ENCODE peak calls at places on chromosomes 7 and 10, in five cellular contexts. N is prostate gland, H is OCI-LY7, Q is SK-N-SH, A is dorsolateral prefrontal cortex. O is an unnamed sample.

GRCh38 chr7:101554584-101555268 is 74.4 kb downstream of the MYL10 start:
- DNase-seq in N (no peak), H (no peak), Q (no peak), A (peak), O (no peak)

GRCh38 chr10:76428541-76429330 is 997.3 kb downstream of the LRMDA start:
- DNase-seq in N (no peak), H (no peak), Q (no peak), A (no peak), O (no peak)

GRCh38 chr7:100221767-100222444 is 2.2 kb downstream of the PVRIG start:
- DNase-seq in N (no peak), H (peak), Q (no peak), A (no peak), O (no peak)

GRCh38 chr7:55970561-55970960 is 6.2 kb downstream of the NIPSNAP2 start:
- DNase-seq in N (no peak), H (no peak), Q (no peak), A (no peak), O (no peak)

GRCh38 chr7:22147113-22147512 is 201.4 kb upstream of the CDCA7L start:
- DNase-seq in N (no peak), H (no peak), Q (peak), A (no peak), O (no peak)

GRCh38 chr10:113062977-113063967 is 113.2 kb downstream of the TCF7L2 start:
- DNase-seq in N (no peak), H (no peak), Q (no peak), A (no peak), O (no peak)

GRCh38 chr10:89476150-89476549 is 59.2 kb downstream of the SLC16A12 start:
- DNase-seq in N (no peak), H (no peak), Q (no peak), A (no peak), O (no peak)

GRCh38 chr10:349081-349480 is 213.8 kb downstream of the ZMYND11 start:
- DNase-seq in N (no peak), H (no peak), Q (no peak), A (no peak), O (peak)

GRCh38 chr10:110774069-110775021 is 97.4 kb upstream of the PDCD4 start:
- DNase-seq in N (no peak), H (no peak), Q (no peak), A (no peak), O (no peak)

GRCh38 chr7:157593541-157593940 is 256.7 kb downstream of the DNAJB6 start:
- DNase-seq in N (no peak), H (no peak), Q (no peak), A (no peak), O (no peak)

GRCh38 chr10:113000876-113001598 is 51.0 kb downstream of the TCF7L2 start:
- DNase-seq in N (peak), H (no peak), Q (no peak), A (no peak), O (no peak)

GRCh38 chr10:83425306-83425705 is 714.0 kb upstream of the GHITM start:
- DNase-seq in N (no peak), H (no peak), Q (no peak), A (no peak), O (no peak)

GRCh38 chr7:156192921-156193320 is 380.7 kb upstream of the SHH start:
- DNase-seq in N (no peak), H (no peak), Q (no peak), A (no peak), O (no peak)

GRCh38 chr7:128821724-128822123 is 8.5 kb upstream of the FLNC start:
- DNase-seq in N (no peak), H (no peak), Q (no peak), A (no peak), O (no peak)

GRCh38 chr7:125125315-125125714 is 195.7 kb upstream of the POT1 start:
- DNase-seq in N (no peak), H (no peak), Q (no peak), A (no peak), O (no peak)

GRCh38 chr10:48224979-48225560 is 49.4 kb downstream of the FRMPD2 start:
- DNase-seq in N (no peak), H (no peak), Q (no peak), A (no peak), O (no peak)

GRCh38 chr7:123711832-123712293 is 36.9 kb downstream of the WASL start:
- DNase-seq in N (no peak), H (no peak), Q (no peak), A (no peak), O (no peak)

DNA sequence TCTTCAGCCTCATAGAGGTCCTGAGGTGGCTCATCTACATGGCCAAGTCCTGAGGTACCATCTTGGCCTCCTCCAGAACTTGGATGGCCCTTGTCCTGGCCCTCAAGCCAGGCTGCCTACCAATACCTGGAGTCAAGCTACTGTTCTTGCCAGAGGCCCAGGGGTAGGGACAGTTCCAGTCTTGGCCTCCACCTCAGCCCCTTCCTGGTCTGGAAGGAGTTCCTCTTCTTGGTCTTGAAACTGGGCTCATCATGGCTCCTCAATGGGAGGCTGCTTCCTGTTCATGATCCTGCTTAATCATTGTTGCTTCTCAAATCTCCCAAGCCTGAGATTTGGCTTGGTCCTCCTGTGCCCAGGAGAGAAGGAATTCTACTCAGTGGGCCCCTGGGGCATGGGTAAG is 3.9 kb downstream of the HPS6 start:
- DNase-seq in N (no peak), H (no peak), Q (no peak), A (no peak), O (no peak)
- H3K27ac ChIP-seq in N (no peak), H (no peak), Q (no peak), A (peak), O (no peak)

GRCh38 chr10:125151824-125152634 is 8.3 kb downstream of the CTBP2 start:
- DNase-seq in N (no peak), H (no peak), Q (no peak), A (no peak), O (peak)
- H3K27ac ChIP-seq in N (peak), H (no peak), Q (no peak), A (peak), O (peak)

DNA sequence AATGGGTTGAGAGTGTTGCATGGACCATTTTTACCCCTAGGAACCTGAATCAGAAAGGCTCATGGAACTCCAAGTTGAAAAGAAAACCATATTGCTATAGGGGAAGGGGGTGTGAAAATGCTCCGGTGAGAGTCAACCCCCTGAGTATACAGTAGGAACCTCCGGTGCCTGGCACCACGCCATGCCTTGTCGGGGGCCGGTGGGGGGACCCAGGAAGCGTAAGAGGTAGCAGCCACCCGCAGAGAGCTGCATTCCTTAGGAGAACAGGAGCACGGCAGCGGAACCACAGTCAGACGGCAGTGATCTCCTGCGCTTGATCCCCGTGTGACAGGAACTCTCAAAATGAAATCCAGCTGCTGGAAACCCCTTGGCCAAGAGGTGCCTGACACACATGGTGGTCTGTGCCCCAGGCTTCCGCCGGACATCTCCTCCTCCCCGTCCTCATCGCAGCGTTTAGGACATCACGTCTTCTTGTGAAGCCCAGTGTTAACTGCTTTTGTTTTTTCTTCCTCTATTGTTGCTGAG is 186.7 kb downstream of the CELF2 start:
- DNase-seq in N (no peak), H (no peak), Q (no peak), A (no peak), O (no peak)
- H3K27ac ChIP-seq in N (no peak), H (no peak), Q (no peak), A (peak), O (no peak)

DNA sequence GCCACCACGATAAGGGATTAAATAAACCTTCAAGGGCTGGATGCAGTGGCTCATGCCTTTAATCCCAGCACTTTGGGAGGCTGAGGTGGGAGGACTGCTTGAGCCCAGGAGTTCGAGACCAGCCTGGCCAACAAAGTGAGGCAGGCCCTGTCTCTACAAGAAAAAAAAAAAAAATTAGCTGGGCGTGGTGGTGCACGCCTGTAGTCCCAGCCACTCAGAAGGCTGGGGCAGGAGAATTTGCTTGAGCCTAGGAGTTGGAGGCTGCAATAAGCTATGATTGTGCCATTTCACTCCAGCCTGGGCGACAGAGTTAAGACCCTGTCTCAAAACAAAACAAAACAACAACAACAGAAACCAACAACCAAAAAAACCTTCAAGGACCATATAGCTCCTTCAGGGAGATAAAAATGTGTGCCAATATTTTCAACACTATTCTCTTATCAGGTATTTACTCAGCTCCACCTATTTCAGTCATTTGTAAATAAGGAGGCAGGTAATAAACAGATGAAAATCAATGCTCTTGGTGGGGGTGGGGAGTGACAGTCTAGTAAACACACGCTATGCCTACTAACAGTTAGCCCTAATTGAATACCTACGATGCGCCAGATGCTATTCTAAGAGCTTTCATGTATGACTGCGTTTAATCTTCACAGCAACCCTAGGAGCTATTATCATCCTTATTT is 13.2 kb downstream of the BAIAP2L1 start:
- DNase-seq in N (no peak), H (no peak), Q (no peak), A (no peak), O (no peak)
- H3K27ac ChIP-seq in N (no peak), H (no peak), Q (no peak), A (no peak), O (no peak)

GRCh38 chr7:4633012-4633411 is 49.1 kb upstream of the FOXK1 start:
- DNase-seq in N (no peak), H (no peak), Q (no peak), A (no peak), O (no peak)
- H3K27ac ChIP-seq in N (no peak), H (no peak), Q (no peak), A (no peak), O (no peak)